ENCODE peak calls at places on chromosomes 1 and 21, in ten cellular contexts. One of them, this sample, is unnamed.

GRCh38 chr1:180842890-180843289 is 69.8 kb upstream of the KIAA1614 start:
- DNase-seq in spleen: no peak
- DNase-seq in GM12891: no peak
- DNase-seq in GM23338: no peak
- DNase-seq in HepG2: no peak
- DNase-seq in suprapubic skin: no peak
- DNase-seq in SK-N-MC: no peak
- DNase-seq in prostate gland: no peak
- DNase-seq in endothelial cell of umbilical vein: no peak
- DNase-seq in Panc1: no peak
- DNase-seq in this sample: no peak

GRCh38 chr21:31530918-31531705 is 128.4 kb upstream of the SOD1 start:
- DNase-seq in spleen: no peak
- DNase-seq in GM12891: no peak
- DNase-seq in GM23338: no peak
- DNase-seq in HepG2: no peak
- DNase-seq in suprapubic skin: no peak
- DNase-seq in SK-N-MC: no peak
- DNase-seq in prostate gland: peak; percentile 23
- DNase-seq in endothelial cell of umbilical vein: no peak
- DNase-seq in Panc1: no peak
- DNase-seq in this sample: peak; percentile 77

GRCh38 chr1:236759252-236759859 is 35.7 kb upstream of the MTR start:
- DNase-seq in spleen: no peak
- DNase-seq in GM12891: peak; percentile 24
- DNase-seq in GM23338: peak; percentile 86
- DNase-seq in HepG2: peak; percentile 35
- DNase-seq in suprapubic skin: no peak
- DNase-seq in SK-N-MC: peak; percentile 48
- DNase-seq in prostate gland: no peak
- DNase-seq in endothelial cell of umbilical vein: peak; percentile 51
- DNase-seq in Panc1: peak; percentile 45
- DNase-seq in this sample: peak; percentile 44

GRCh38 chr1:190126728-190127127 is 350.9 kb downstream of the BRINP3 start:
- DNase-seq in spleen: no peak
- DNase-seq in GM12891: no peak
- DNase-seq in GM23338: no peak
- DNase-seq in HepG2: no peak
- DNase-seq in suprapubic skin: no peak
- DNase-seq in SK-N-MC: no peak
- DNase-seq in prostate gland: no peak
- DNase-seq in endothelial cell of umbilical vein: no peak
- DNase-seq in Panc1: no peak
- DNase-seq in this sample: no peak

GRCh38 chr1:155006601-155007101 is 4.0 kb downstream of the ZBTB7B start:
- DNase-seq in spleen: peak; percentile 79
- DNase-seq in GM12891: no peak
- DNase-seq in GM23338: peak; percentile 65
- DNase-seq in HepG2: no peak
- DNase-seq in suprapubic skin: no peak
- DNase-seq in SK-N-MC: no peak
- DNase-seq in prostate gland: no peak
- DNase-seq in endothelial cell of umbilical vein: no peak
- DNase-seq in Panc1: no peak
- DNase-seq in this sample: no peak

GRCh38 chr1:1084372-1085170 is 10.5 kb upstream of the RNF223 start:
- DNase-seq in spleen: peak; percentile 66
- DNase-seq in GM12891: peak; percentile 18
- DNase-seq in GM23338: no peak
- DNase-seq in HepG2: no peak
- DNase-seq in suprapubic skin: no peak
- DNase-seq in SK-N-MC: no peak
- DNase-seq in prostate gland: no peak
- DNase-seq in endothelial cell of umbilical vein: no peak
- DNase-seq in Panc1: no peak
- DNase-seq in this sample: peak; percentile 13

GRCh38 chr1:57215175-57215574 is 208.7 kb downstream of the DAB1 start:
- DNase-seq in spleen: no peak
- DNase-seq in GM12891: no peak
- DNase-seq in GM23338: peak; percentile 42
- DNase-seq in HepG2: no peak
- DNase-seq in suprapubic skin: no peak
- DNase-seq in SK-N-MC: no peak
- DNase-seq in prostate gland: no peak
- DNase-seq in endothelial cell of umbilical vein: no peak
- DNase-seq in Panc1: no peak
- DNase-seq in this sample: no peak

GRCh38 chr1:26387447-26387846 is 14.9 kb upstream of the ZNF683 start:
- DNase-seq in spleen: peak; percentile 2
- DNase-seq in GM12891: no peak
- DNase-seq in GM23338: no peak
- DNase-seq in HepG2: peak; percentile 85
- DNase-seq in suprapubic skin: no peak
- DNase-seq in SK-N-MC: no peak
- DNase-seq in prostate gland: no peak
- DNase-seq in endothelial cell of umbilical vein: no peak
- DNase-seq in Panc1: peak; percentile 59
- DNase-seq in this sample: no peak

GRCh38 chr1:76759171-76759860 is 108.0 kb upstream of the ST6GALNAC5 start:
- DNase-seq in spleen: no peak
- DNase-seq in GM12891: no peak
- DNase-seq in GM23338: no peak
- DNase-seq in HepG2: no peak
- DNase-seq in suprapubic skin: no peak
- DNase-seq in SK-N-MC: no peak
- DNase-seq in prostate gland: no peak
- DNase-seq in endothelial cell of umbilical vein: no peak
- DNase-seq in Panc1: no peak
- DNase-seq in this sample: no peak

GRCh38 chr1:7230121-7230895 is 445.1 kb downstream of the CAMTA1 start:
- DNase-seq in spleen: peak; percentile 51
- DNase-seq in GM12891: no peak
- DNase-seq in GM23338: no peak
- DNase-seq in HepG2: no peak
- DNase-seq in suprapubic skin: no peak
- DNase-seq in SK-N-MC: no peak
- DNase-seq in prostate gland: no peak
- DNase-seq in endothelial cell of umbilical vein: no peak
- DNase-seq in Panc1: no peak
- DNase-seq in this sample: peak; percentile 32

GRCh38 chr1:114982251-114982650 is 47.4 kb upstream of the TSHB start:
- DNase-seq in spleen: no peak
- DNase-seq in GM12891: no peak
- DNase-seq in GM23338: no peak
- DNase-seq in HepG2: no peak
- DNase-seq in suprapubic skin: no peak
- DNase-seq in SK-N-MC: no peak
- DNase-seq in prostate gland: no peak
- DNase-seq in endothelial cell of umbilical vein: no peak
- DNase-seq in Panc1: no peak
- DNase-seq in this sample: no peak
- TF ChIP-seq POLR2AphosphoS5 in spleen: no peak
- TF ChIP-seq POLR2AphosphoS5 in GM12891: no peak
- TF ChIP-seq POLR2AphosphoS5 in GM23338: no peak
- TF ChIP-seq POLR2AphosphoS5 in HepG2: no peak
- TF ChIP-seq POLR2AphosphoS5 in suprapubic skin: no peak
- TF ChIP-seq POLR2AphosphoS5 in SK-N-MC: no peak
- TF ChIP-seq POLR2AphosphoS5 in prostate gland: no peak
- TF ChIP-seq POLR2AphosphoS5 in endothelial cell of umbilical vein: no peak
- TF ChIP-seq POLR2AphosphoS5 in Panc1: no peak
- TF ChIP-seq POLR2AphosphoS5 in this sample: no peak

GRCh38 chr1:17542696-17543095 is 3.2 kb downstream of the ARHGEF10L start:
- DNase-seq in spleen: no peak
- DNase-seq in GM12891: no peak
- DNase-seq in GM23338: no peak
- DNase-seq in HepG2: peak; percentile 42
- DNase-seq in suprapubic skin: no peak
- DNase-seq in SK-N-MC: no peak
- DNase-seq in prostate gland: no peak
- DNase-seq in endothelial cell of umbilical vein: no peak
- DNase-seq in Panc1: no peak
- DNase-seq in this sample: no peak
- TF ChIP-seq POLR2AphosphoS5 in spleen: no peak
- TF ChIP-seq POLR2AphosphoS5 in GM12891: no peak
- TF ChIP-seq POLR2AphosphoS5 in GM23338: no peak
- TF ChIP-seq POLR2AphosphoS5 in HepG2: no peak
- TF ChIP-seq POLR2AphosphoS5 in suprapubic skin: no peak
- TF ChIP-seq POLR2AphosphoS5 in SK-N-MC: no peak
- TF ChIP-seq POLR2AphosphoS5 in prostate gland: no peak
- TF ChIP-seq POLR2AphosphoS5 in endothelial cell of umbilical vein: no peak
- TF ChIP-seq POLR2AphosphoS5 in Panc1: no peak
- TF ChIP-seq POLR2AphosphoS5 in this sample: no peak

GRCh38 chr1:87902830-87903614 is 574.3 kb downstream of the LMO4 start:
- DNase-seq in spleen: no peak
- DNase-seq in GM12891: no peak
- DNase-seq in GM23338: no peak
- DNase-seq in HepG2: no peak
- DNase-seq in suprapubic skin: no peak
- DNase-seq in SK-N-MC: no peak
- DNase-seq in prostate gland: no peak
- DNase-seq in endothelial cell of umbilical vein: peak; percentile 2
- DNase-seq in Panc1: no peak
- DNase-seq in this sample: no peak
- TF ChIP-seq POLR2AphosphoS5 in spleen: no peak
- TF ChIP-seq POLR2AphosphoS5 in GM12891: no peak
- TF ChIP-seq POLR2AphosphoS5 in GM23338: no peak
- TF ChIP-seq POLR2AphosphoS5 in HepG2: no peak
- TF ChIP-seq POLR2AphosphoS5 in suprapubic skin: no peak
- TF ChIP-seq POLR2AphosphoS5 in SK-N-MC: no peak
- TF ChIP-seq POLR2AphosphoS5 in prostate gland: no peak
- TF ChIP-seq POLR2AphosphoS5 in endothelial cell of umbilical vein: no peak
- TF ChIP-seq POLR2AphosphoS5 in Panc1: no peak
- TF ChIP-seq POLR2AphosphoS5 in this sample: peak; percentile 78

GRCh38 chr1:239586128-239586527 is 199.8 kb downstream of the CHRM3 start:
- DNase-seq in spleen: no peak
- DNase-seq in GM12891: no peak
- DNase-seq in GM23338: no peak
- DNase-seq in HepG2: no peak
- DNase-seq in suprapubic skin: no peak
- DNase-seq in SK-N-MC: no peak
- DNase-seq in prostate gland: no peak
- DNase-seq in endothelial cell of umbilical vein: no peak
- DNase-seq in Panc1: no peak
- DNase-seq in this sample: no peak

GRCh38 chr1:239587066-239587465 is 200.7 kb downstream of the CHRM3 start:
- DNase-seq in spleen: no peak
- DNase-seq in GM12891: no peak
- DNase-seq in GM23338: peak; percentile 11
- DNase-seq in HepG2: no peak
- DNase-seq in suprapubic skin: no peak
- DNase-seq in SK-N-MC: no peak
- DNase-seq in prostate gland: no peak
- DNase-seq in endothelial cell of umbilical vein: no peak
- DNase-seq in Panc1: no peak
- DNase-seq in this sample: no peak
- TF ChIP-seq POLR2AphosphoS5 in spleen: no peak
- TF ChIP-seq POLR2AphosphoS5 in GM12891: no peak
- TF ChIP-seq POLR2AphosphoS5 in GM23338: no peak
- TF ChIP-seq POLR2AphosphoS5 in HepG2: no peak
- TF ChIP-seq POLR2AphosphoS5 in suprapubic skin: no peak
- TF ChIP-seq POLR2AphosphoS5 in SK-N-MC: no peak
- TF ChIP-seq POLR2AphosphoS5 in prostate gland: no peak
- TF ChIP-seq POLR2AphosphoS5 in endothelial cell of umbilical vein: no peak
- TF ChIP-seq POLR2AphosphoS5 in Panc1: no peak
- TF ChIP-seq POLR2AphosphoS5 in this sample: no peak

GRCh38 chr1:201939271-201939973 is 6.9 kb downstream of the LMOD1 start:
- DNase-seq in spleen: no peak
- DNase-seq in GM12891: no peak
- DNase-seq in GM23338: no peak
- DNase-seq in HepG2: no peak
- DNase-seq in suprapubic skin: no peak
- DNase-seq in SK-N-MC: no peak
- DNase-seq in prostate gland: no peak
- DNase-seq in endothelial cell of umbilical vein: no peak
- DNase-seq in Panc1: no peak
- DNase-seq in this sample: no peak
- TF ChIP-seq POLR2AphosphoS5 in spleen: no peak
- TF ChIP-seq POLR2AphosphoS5 in GM12891: no peak
- TF ChIP-seq POLR2AphosphoS5 in GM23338: no peak
- TF ChIP-seq POLR2AphosphoS5 in HepG2: no peak
- TF ChIP-seq POLR2AphosphoS5 in suprapubic skin: no peak
- TF ChIP-seq POLR2AphosphoS5 in SK-N-MC: no peak
- TF ChIP-seq POLR2AphosphoS5 in prostate gland: no peak
- TF ChIP-seq POLR2AphosphoS5 in endothelial cell of umbilical vein: no peak
- TF ChIP-seq POLR2AphosphoS5 in Panc1: no peak
- TF ChIP-seq POLR2AphosphoS5 in this sample: no peak

GRCh38 chr1:91162613-91163012 is 140.8 kb upstream of the ZNF644 start:
- DNase-seq in spleen: no peak
- DNase-seq in GM12891: no peak
- DNase-seq in GM23338: no peak
- DNase-seq in HepG2: no peak
- DNase-seq in suprapubic skin: no peak
- DNase-seq in SK-N-MC: no peak
- DNase-seq in prostate gland: no peak
- DNase-seq in endothelial cell of umbilical vein: no peak
- DNase-seq in Panc1: no peak
- DNase-seq in this sample: no peak
- TF ChIP-seq POLR2AphosphoS5 in spleen: no peak
- TF ChIP-seq POLR2AphosphoS5 in GM12891: no peak
- TF ChIP-seq POLR2AphosphoS5 in GM23338: no peak
- TF ChIP-seq POLR2AphosphoS5 in HepG2: no peak
- TF ChIP-seq POLR2AphosphoS5 in suprapubic skin: no peak
- TF ChIP-seq POLR2AphosphoS5 in SK-N-MC: no peak
- TF ChIP-seq POLR2AphosphoS5 in prostate gland: no peak
- TF ChIP-seq POLR2AphosphoS5 in endothelial cell of umbilical vein: no peak
- TF ChIP-seq POLR2AphosphoS5 in Panc1: no peak
- TF ChIP-seq POLR2AphosphoS5 in this sample: no peak

This sample was measured in SK-N-SH.